ENCODE peak calls at places on chromosomes 5 and 9, in six cellular contexts. K, O, U, E, F and M are unnamed samples.

GRCh38 chr9:28155067-28155466 is 581.8 kb upstream of the C9orf72 start:
- DNase-seq in K (no peak), O (peak; percentile 25), U (no peak), E (no peak), F (no peak), M (peak; percentile 8)

GRCh38 chr9:126697350-126697749 is 83.6 kb downstream of the LMX1B start:
- DNase-seq in K (no peak), O (no peak), U (no peak), E (no peak), F (no peak), M (no peak)

GRCh38 chr9:38068866-38069628 is at the start of gene SHB:
- DNase-seq in K (peak; percentile 33), O (peak; percentile 67), U (peak; percentile 77), E (peak; percentile 51), F (peak; percentile 87), M (no peak)

GRCh38 chr5:67543704-67544103 is 347.1 kb upstream of the CD180 start:
- DNase-seq in K (no peak), O (no peak), U (no peak), E (no peak), F (no peak), M (no peak)

GRCh38 chr5:35485487-35485886 is 132.2 kb upstream of the SPEF2 start:
- DNase-seq in K (no peak), O (no peak), U (no peak), E (no peak), F (no peak), M (no peak)

GRCh38 chr9:19757745-19758144 is 31.1 kb downstream of the SLC24A2 start:
- DNase-seq in K (no peak), O (no peak), U (no peak), E (no peak), F (no peak), M (no peak)

GRCh38 chr9:136634904-136635303 is 27.8 kb upstream of the EGFL7 start:
- DNase-seq in K (no peak), O (no peak), U (no peak), E (no peak), F (no peak), M (no peak)

GRCh38 chr9:136093995-136094881 is 851 bp downstream of the NACC2 start:
- DNase-seq in K (peak; percentile 31), O (peak; percentile 81), U (peak; percentile 29), E (no peak), F (peak; percentile 52), M (peak; percentile 34)

GRCh38 chr5:163596536-163596935 is 91.1 kb downstream of the MAT2B start:
- DNase-seq in K (no peak), O (no peak), U (no peak), E (no peak), F (no peak), M (peak; percentile 73)

DNA sequence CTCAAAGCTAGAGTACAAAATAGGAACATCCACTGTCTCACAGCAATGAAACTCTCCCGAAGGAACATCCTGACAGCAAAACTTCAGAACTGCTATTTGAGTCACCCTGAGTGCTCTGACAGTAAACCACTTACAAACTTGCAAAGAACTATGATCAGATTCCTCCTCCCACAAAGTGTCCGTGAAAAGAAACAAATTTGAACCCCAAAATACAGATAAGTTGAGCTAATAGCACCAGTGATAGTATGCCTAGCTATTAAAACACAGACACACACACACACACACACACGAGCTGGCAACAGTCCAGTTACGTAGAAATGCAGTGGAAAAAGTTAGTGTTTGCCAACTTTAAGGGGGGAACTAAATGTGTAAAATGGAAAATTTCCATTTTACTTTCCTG is 3.1 kb upstream of the GLIS3 start:
- DNase-seq in K (peak; percentile 51), O (peak; percentile 78), U (no peak), E (no peak), F (no peak), M (no peak)
- H3K4me3 ChIP-seq in K (no peak overlapping the region), O (no peak overlapping the region), U (no peak overlapping the region), E (no peak overlapping the region), F (no peak overlapping the region), M (no peak overlapping the region)

DNA sequence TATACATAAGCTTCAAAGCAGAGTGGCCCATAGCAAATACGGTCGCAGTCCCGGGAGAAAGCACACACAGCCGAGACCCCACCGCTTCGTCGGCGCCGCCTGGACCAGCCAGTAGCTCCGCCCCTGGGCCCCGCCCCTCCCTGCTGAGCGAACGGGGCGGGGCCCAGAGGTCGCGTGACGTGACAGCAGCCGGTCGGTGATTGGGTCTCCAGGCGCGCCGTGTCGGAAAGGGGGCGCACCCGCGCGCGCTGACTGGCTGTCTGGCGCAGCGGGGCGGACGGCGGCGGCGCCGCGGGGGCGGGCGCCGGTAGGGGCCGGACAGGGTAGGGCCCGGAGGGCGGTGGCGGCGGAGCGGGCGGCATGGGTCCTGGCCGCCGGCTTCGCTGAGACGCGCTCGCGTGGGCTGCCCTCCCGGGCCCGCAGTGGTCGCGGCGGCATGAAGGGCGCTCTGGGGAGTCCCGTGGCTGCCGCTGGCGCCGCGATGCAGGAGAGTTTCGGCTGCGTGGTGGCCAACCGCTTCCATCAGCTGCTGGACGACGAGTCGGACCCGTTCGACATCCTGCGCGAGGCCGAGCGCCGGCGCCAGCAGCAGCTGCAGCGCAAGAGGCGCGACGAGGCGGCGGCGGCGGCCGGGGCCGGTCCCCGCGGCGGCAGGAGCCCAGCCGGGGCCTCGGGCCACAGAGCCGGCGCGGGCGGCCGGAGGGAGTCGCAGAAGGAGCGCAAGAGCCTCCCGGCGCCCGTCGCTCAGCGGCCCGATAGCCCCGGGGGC is at the start of gene HABP4:
- DNase-seq in K (peak; percentile 91), O (peak; percentile 94), U (peak; percentile 94), E (peak; percentile 62), F (peak; percentile 97), M (peak; percentile 96)
- H3K18ac ChIP-seq in K (peak within 1 kb of the TSS; percentile 12), O (peak within 1 kb of the TSS; percentile 99), U (peak within 1 kb of the TSS; percentile 87), E (no peak within 1 kb of the TSS), F (peak within 1 kb of the TSS; percentile 86), M (peak within 1 kb of the TSS; percentile 65)

GRCh38 chr5:80189201-80189600 is 66.6 kb downstream of the SERINC5 start:
- DNase-seq in K (no peak), O (no peak), U (no peak), E (no peak), F (no peak), M (peak; percentile 17)
- H3K4me3 ChIP-seq in K (no peak overlapping the region), O (no peak overlapping the region), U (no peak overlapping the region), E (no peak overlapping the region), F (no peak overlapping the region), M (no peak overlapping the region)

GRCh38 chr9:75359638-75360037 is 271.3 kb downstream of the OSTF1 start:
- DNase-seq in K (no peak), O (no peak), U (no peak), E (no peak), F (peak; percentile 51), M (no peak)
- H3K18ac ChIP-seq in K (no peak overlapping the region), O (no peak overlapping the region), U (no peak overlapping the region), E (peak overlapping the region; percentile 67), F (no peak overlapping the region), M (no peak overlapping the region)

GRCh38 chr5:73233461-73234151 is 60.6 kb downstream of the TMEM174 start:
- DNase-seq in K (no peak), O (peak; percentile 28), U (peak; percentile 74), E (no peak), F (peak; percentile 34), M (peak; percentile 37)
- H3K4me3 ChIP-seq in K (no peak overlapping the region), O (peak overlapping the region; percentile 39), U (peak overlapping the region; percentile 38), E (peak overlapping the region; percentile 40), F (peak overlapping the region; percentile 57), M (no peak overlapping the region)

DNA sequence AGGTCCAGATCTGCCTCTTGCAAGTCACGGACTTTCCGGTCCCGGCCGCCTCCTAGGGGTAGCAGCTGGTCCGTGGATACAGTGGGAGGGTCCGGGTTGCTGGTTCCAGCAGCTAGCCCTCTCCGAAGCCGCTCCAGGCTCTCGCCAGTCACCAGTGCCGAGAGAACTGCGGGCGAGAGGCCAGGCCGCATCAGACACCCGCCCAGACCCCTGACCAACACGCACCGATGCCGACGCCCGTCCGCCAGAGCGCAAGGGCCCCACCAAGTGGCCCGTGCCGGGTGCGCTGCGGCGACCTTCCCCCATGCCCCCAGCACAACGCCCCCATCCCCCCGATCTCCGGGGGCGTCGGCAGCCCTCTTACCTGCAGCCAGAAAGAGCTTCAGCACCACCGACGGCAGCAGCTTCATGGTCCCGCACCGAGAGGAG is 470 bp downstream of the HBEGF start:
- DNase-seq in K (peak; percentile 66), O (peak; percentile 72), U (no peak), E (no peak), F (peak; percentile 27), M (peak; percentile 75)
- H3K18ac ChIP-seq in K (no peak overlapping the region), O (no peak overlapping the region), U (peak overlapping the region; percentile 86), E (peak overlapping the region; percentile 40), F (peak overlapping the region; percentile 37), M (peak overlapping the region; percentile 53)